ENCODE peak calls at places on chromosomes 5 and 9, in seven cellular contexts. One of them, this sample, is unnamed.

GRCh38 chr5:179146277-179146676 is 86.1 kb downstream of the ZNF354C start:
- DNase-seq in neuronal stem cell: no peak
- DNase-seq in H9: no peak
- DNase-seq in mesendoderm: no peak
- DNase-seq in H1: no peak
- DNase-seq in trophoblast cell: no peak
- DNase-seq in mesenchymal stem cell: no peak
- DNase-seq in this sample: no peak

GRCh38 chr5:14102666-14103065 is 40.5 kb upstream of the TRIO start:
- DNase-seq in neuronal stem cell: no peak
- DNase-seq in H9: no peak
- DNase-seq in mesendoderm: no peak
- DNase-seq in H1: no peak
- DNase-seq in trophoblast cell: peak
- DNase-seq in mesenchymal stem cell: no peak
- DNase-seq in this sample: no peak

GRCh38 chr5:38497946-38498345 is 58.5 kb downstream of the LIFR start:
- DNase-seq in neuronal stem cell: no peak
- DNase-seq in H9: no peak
- DNase-seq in mesendoderm: peak
- DNase-seq in H1: no peak
- DNase-seq in trophoblast cell: no peak
- DNase-seq in mesenchymal stem cell: peak
- DNase-seq in this sample: peak

GRCh38 chr5:143448518-143448917 is 45.0 kb upstream of the NR3C1 start:
- DNase-seq in neuronal stem cell: no peak
- DNase-seq in H9: no peak
- DNase-seq in mesendoderm: no peak
- DNase-seq in H1: no peak
- DNase-seq in trophoblast cell: no peak
- DNase-seq in mesenchymal stem cell: no peak
- DNase-seq in this sample: no peak

GRCh38 chr9:105047652-105048031 is 119.7 kb upstream of the ABCA1 start:
- DNase-seq in neuronal stem cell: no peak
- DNase-seq in H9: no peak
- DNase-seq in mesendoderm: no peak
- DNase-seq in H1: no peak
- DNase-seq in trophoblast cell: no peak
- DNase-seq in mesenchymal stem cell: peak
- DNase-seq in this sample: peak

GRCh38 chr5:79858097-79858723 is 132.9 kb downstream of the MTX3 start:
- DNase-seq in neuronal stem cell: peak
- DNase-seq in H9: peak
- DNase-seq in mesendoderm: peak
- DNase-seq in H1: peak
- DNase-seq in trophoblast cell: peak
- DNase-seq in mesenchymal stem cell: peak
- DNase-seq in this sample: peak

GRCh38 chr5:130762031-130762430 is 403.0 kb downstream of the HINT1 start:
- DNase-seq in neuronal stem cell: no peak
- DNase-seq in H9: no peak
- DNase-seq in mesendoderm: no peak
- DNase-seq in H1: no peak
- DNase-seq in trophoblast cell: no peak
- DNase-seq in mesenchymal stem cell: peak
- DNase-seq in this sample: no peak

GRCh38 chr5:32446660-32447059 is 2.1 kb upstream of the ZFR start:
- DNase-seq in neuronal stem cell: no peak
- DNase-seq in H9: no peak
- DNase-seq in mesendoderm: no peak
- DNase-seq in H1: no peak
- DNase-seq in trophoblast cell: no peak
- DNase-seq in mesenchymal stem cell: no peak
- DNase-seq in this sample: no peak

GRCh38 chr9:77417570-77417969 is 230.6 kb downstream of the GNA14 start:
- DNase-seq in neuronal stem cell: no peak
- DNase-seq in H9: no peak
- DNase-seq in mesendoderm: peak
- DNase-seq in H1: no peak
- DNase-seq in trophoblast cell: peak
- DNase-seq in mesenchymal stem cell: peak
- DNase-seq in this sample: peak

DNA sequence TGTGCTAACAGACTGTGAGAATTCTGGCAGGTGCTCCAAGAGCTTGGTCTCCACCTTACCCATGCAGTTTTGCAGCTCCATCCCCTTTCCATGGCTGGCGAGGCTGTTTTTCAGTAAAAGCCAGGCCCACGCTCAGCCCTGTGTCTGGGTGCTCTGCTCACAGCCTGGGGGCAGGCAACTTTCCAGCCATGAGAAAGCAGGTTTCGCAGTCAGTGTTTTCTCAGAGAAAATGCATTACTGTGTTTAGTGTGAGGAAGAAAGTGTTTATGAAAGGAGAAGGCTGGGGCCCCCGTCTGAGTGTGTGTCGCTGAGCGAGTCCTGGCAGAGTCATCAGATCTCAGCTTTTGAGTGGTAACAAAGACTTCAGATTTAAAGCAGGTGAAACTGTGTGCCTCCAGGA is 248.1 kb downstream of the IRX1 start:
- DNase-seq in neuronal stem cell: no peak
- DNase-seq in H9: no peak
- DNase-seq in mesendoderm: no peak
- DNase-seq in H1: no peak
- DNase-seq in trophoblast cell: no peak
- DNase-seq in mesenchymal stem cell: no peak
- DNase-seq in this sample: no peak
- H3K4ac ChIP-seq in neuronal stem cell: no peak
- H3K4ac ChIP-seq in H9: no peak
- H3K4ac ChIP-seq in mesendoderm: no peak
- H3K4ac ChIP-seq in H1: no peak
- H3K4ac ChIP-seq in trophoblast cell: no peak
- H3K4ac ChIP-seq in mesenchymal stem cell: no peak
- H3K4ac ChIP-seq in this sample: no peak

GRCh38 chr5:96861044-96861443 is 15.3 kb upstream of the ERAP2 start:
- DNase-seq in neuronal stem cell: no peak
- DNase-seq in H9: no peak
- DNase-seq in mesendoderm: no peak
- DNase-seq in H1: no peak
- DNase-seq in trophoblast cell: no peak
- DNase-seq in mesenchymal stem cell: no peak
- DNase-seq in this sample: no peak
- H3K4ac ChIP-seq in neuronal stem cell: no peak
- H3K4ac ChIP-seq in H9: no peak
- H3K4ac ChIP-seq in mesendoderm: no peak
- H3K4ac ChIP-seq in H1: no peak
- H3K4ac ChIP-seq in trophoblast cell: no peak
- H3K4ac ChIP-seq in mesenchymal stem cell: no peak
- H3K4ac ChIP-seq in this sample: no peak

GRCh38 chr5:128765448-128766061 is 199.7 kb upstream of the SLC27A6 start:
- DNase-seq in neuronal stem cell: no peak
- DNase-seq in H9: no peak
- DNase-seq in mesendoderm: no peak
- DNase-seq in H1: no peak
- DNase-seq in trophoblast cell: no peak
- DNase-seq in mesenchymal stem cell: no peak
- DNase-seq in this sample: no peak

GRCh38 chr5:128764910-128765309 is 200.4 kb upstream of the SLC27A6 start:
- DNase-seq in neuronal stem cell: no peak
- DNase-seq in H9: no peak
- DNase-seq in mesendoderm: peak
- DNase-seq in H1: no peak
- DNase-seq in trophoblast cell: peak
- DNase-seq in mesenchymal stem cell: no peak
- DNase-seq in this sample: no peak

GRCh38 chr5:128757560-128757959 is 207.7 kb upstream of the SLC27A6 start:
- DNase-seq in neuronal stem cell: no peak
- DNase-seq in H9: no peak
- DNase-seq in mesendoderm: no peak
- DNase-seq in H1: no peak
- DNase-seq in trophoblast cell: no peak
- DNase-seq in mesenchymal stem cell: no peak
- DNase-seq in this sample: no peak

DNA sequence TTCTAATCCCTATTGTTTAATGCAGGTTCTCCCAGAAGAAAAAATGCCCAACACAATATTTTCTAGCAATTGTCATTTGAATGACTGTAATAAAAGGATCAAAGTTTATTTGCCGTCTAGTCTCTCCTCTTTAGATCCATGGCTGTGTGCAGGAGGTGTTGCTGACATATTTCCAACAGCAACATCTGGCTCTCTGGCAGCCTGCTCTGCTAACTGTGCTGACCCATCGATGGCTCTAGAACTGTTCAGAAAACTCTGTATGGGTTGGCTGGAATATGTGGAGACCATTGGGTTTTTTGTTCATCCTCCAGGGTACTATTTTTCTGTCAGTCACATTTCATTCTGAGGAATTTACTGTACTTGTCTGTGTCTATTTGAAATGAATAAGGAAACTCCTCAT is 202.0 kb upstream of the SLC27A6 start:
- DNase-seq in neuronal stem cell: no peak
- DNase-seq in H9: no peak
- DNase-seq in mesendoderm: no peak
- DNase-seq in H1: no peak
- DNase-seq in trophoblast cell: no peak
- DNase-seq in mesenchymal stem cell: no peak
- DNase-seq in this sample: no peak
- H3K4ac ChIP-seq in neuronal stem cell: no peak
- H3K4ac ChIP-seq in H9: no peak
- H3K4ac ChIP-seq in mesendoderm: no peak
- H3K4ac ChIP-seq in H1: no peak
- H3K4ac ChIP-seq in trophoblast cell: no peak
- H3K4ac ChIP-seq in mesenchymal stem cell: no peak
- H3K4ac ChIP-seq in this sample: no peak

GRCh38 chr5:151733727-151734408 is 24.6 kb downstream of the ATOX1 start:
- DNase-seq in neuronal stem cell: no peak
- DNase-seq in H9: no peak
- DNase-seq in mesendoderm: no peak
- DNase-seq in H1: no peak
- DNase-seq in trophoblast cell: no peak
- DNase-seq in mesenchymal stem cell: no peak
- DNase-seq in this sample: peak
- H3K4ac ChIP-seq in neuronal stem cell: no peak
- H3K4ac ChIP-seq in H9: no peak
- H3K4ac ChIP-seq in mesendoderm: no peak
- H3K4ac ChIP-seq in H1: no peak
- H3K4ac ChIP-seq in trophoblast cell: no peak
- H3K4ac ChIP-seq in mesenchymal stem cell: no peak
- H3K4ac ChIP-seq in this sample: no peak

DNA sequence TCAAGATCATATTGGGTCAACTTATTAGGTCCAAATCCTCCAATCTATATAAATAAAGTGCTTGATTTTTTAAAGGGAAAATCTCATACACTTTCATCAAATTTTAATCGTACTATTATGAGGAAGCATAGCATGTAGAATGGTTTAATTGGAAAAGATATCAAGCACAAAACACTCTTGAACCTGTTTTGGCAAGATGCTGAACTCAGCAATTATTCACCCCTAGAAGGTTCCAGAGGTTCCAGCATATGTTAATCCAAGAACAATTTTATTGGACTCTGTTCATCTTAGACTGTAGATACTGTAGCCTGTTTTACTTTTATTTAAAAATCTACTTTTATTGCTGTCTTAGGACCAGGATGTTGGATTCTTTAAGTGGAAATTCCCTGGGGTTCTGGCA is 92.4 kb upstream of the LHFPL2 start:
- DNase-seq in neuronal stem cell: no peak
- DNase-seq in H9: no peak
- DNase-seq in mesendoderm: no peak
- DNase-seq in H1: no peak
- DNase-seq in trophoblast cell: no peak
- DNase-seq in mesenchymal stem cell: no peak
- DNase-seq in this sample: no peak
- H3K4ac ChIP-seq in neuronal stem cell: no peak
- H3K4ac ChIP-seq in H9: no peak
- H3K4ac ChIP-seq in mesendoderm: no peak
- H3K4ac ChIP-seq in H1: no peak
- H3K4ac ChIP-seq in trophoblast cell: no peak
- H3K4ac ChIP-seq in mesenchymal stem cell: no peak
- H3K4ac ChIP-seq in this sample: no peak

This sample was measured in IMR-90.